ENCODE peak calls at places on chromosomes 16 and 17, in six cellular contexts. Q, A, Z, L, E and C are unnamed samples.

GRCh38 chr17:39704821-39705551 is 5.1 kb downstream of the ERBB2 start:
- DNase-seq in Q (no peak), A (no peak), Z (no peak), L (no peak), E (no peak), C (no peak)

GRCh38 chr17:66373944-66374817 is 71.8 kb downstream of the PRKCA start:
- DNase-seq in Q (peak), A (peak), Z (peak), L (peak), E (peak), C (no peak)

GRCh38 chr17:34579017-34579946 is at the start of gene TMEM132E:
- DNase-seq in Q (peak), A (no peak), Z (peak), L (no peak), E (no peak), C (no peak)

GRCh38 chr16:50270510-50271147 is 4.3 kb downstream of the ADCY7 start:
- DNase-seq in Q (no peak), A (no peak), Z (peak), L (no peak), E (no peak), C (no peak)

GRCh38 chr17:36545093-36545464 is 360 bp downstream of the GGNBP2 start:
- DNase-seq in Q (no peak), A (no peak), Z (no peak), L (no peak), E (no peak), C (no peak)

GRCh38 chr16:58085171-58085570 is 44.0 kb downstream of the CFAP20 start:
- DNase-seq in Q (no peak), A (no peak), Z (no peak), L (no peak), E (no peak), C (no peak)

GRCh38 chr17:58367462-58367861 is 15.5 kb upstream of the SUPT4H1 start:
- DNase-seq in Q (no peak), A (no peak), Z (no peak), L (no peak), E (no peak), C (no peak)

GRCh38 chr16:49641250-49641649 is 214.7 kb downstream of the ZNF423 start:
- DNase-seq in Q (no peak), A (no peak), Z (no peak), L (no peak), E (no peak), C (no peak)

GRCh38 chr17:81299846-81300585 is 4.9 kb upstream of the SLC38A10 start:
- DNase-seq in Q (no peak), A (no peak), Z (no peak), L (no peak), E (no peak), C (no peak)

GRCh38 chr17:36829676-36830075 is 107.6 kb upstream of the LHX1 start:
- DNase-seq in Q (no peak), A (no peak), Z (no peak), L (no peak), E (no peak), C (no peak)

GRCh38 chr17:78725448-78726021 is 56.5 kb downstream of the CYTH1 start:
- DNase-seq in Q (no peak), A (no peak), Z (peak), L (no peak), E (no peak), C (no peak)

GRCh38 chr17:56929362-56929969 is 15.6 kb upstream of the TRIM25 start:
- DNase-seq in Q (no peak), A (no peak), Z (no peak), L (no peak), E (no peak), C (no peak)

GRCh38 chr17:28711723-28712036 is at the start of gene PROCA1:
- DNase-seq in Q (no peak), A (peak), Z (no peak), L (no peak), E (peak), C (no peak)

GRCh38 chr17:43702636-43703035 is 40.9 kb upstream of the MEOX1 start:
- DNase-seq in Q (no peak), A (no peak), Z (no peak), L (no peak), E (no peak), C (no peak)

GRCh38 chr16:56203052-56203451 is 11.8 kb downstream of the GNAO1 start:
- DNase-seq in Q (no peak), A (peak), Z (peak), L (peak), E (peak), C (no peak)

GRCh38 chr16:56643080-56643778 is 4.8 kb downstream of the MT1A start:
- DNase-seq in Q (no peak), A (peak), Z (peak), L (peak), E (peak), C (no peak)